ENCODE peak calls at places on chromosomes 13 and 19, in four cellular contexts. I is breast epithelium, P is endothelial cell of umbilical vein, F is sigmoid colon. A is an unnamed sample.

GRCh38 chr13:96940961-96941360 is 53.3 kb downstream of the OXGR1 start:
- DNase-seq in F (no peak), P (no peak), I (no peak), A (no peak)

GRCh38 chr19:36547001-36547732 is 19.1 kb upstream of the ZNF260 start:
- DNase-seq in I (no peak), P (peak), F (no peak), A (no peak)

GRCh38 chr19:16069813-16070365 is 6.4 kb upstream of the TPM4 start:
- DNase-seq in F (peak), P (no peak), I (no peak), A (peak)

GRCh38 chr19:58261968-58262921 is 16.5 kb upstream of the ZNF8 start:
- DNase-seq in P (no peak), F (no peak), I (no peak), A (no peak)

GRCh38 chr19:40519352-40520322 is 52.8 kb downstream of the SPTBN4 start:
- DNase-seq in I (no peak), F (no peak), P (no peak), A (no peak)

GRCh38 chr19:18021121-18021755 is 13.3 kb downstream of the ARRDC2 start:
- DNase-seq in P (peak), I (peak), F (peak), A (peak)

GRCh38 chr19:47389150-47389556 is 30.2 kb downstream of the MEIS3 start:
- DNase-seq in I (no peak), F (no peak), P (no peak), A (peak)

GRCh38 chr19:32397736-32398135 is 7.8 kb upstream of the DPY19L3 start:
- DNase-seq in I (no peak), F (no peak), P (no peak), A (no peak)

GRCh38 chr13:113863511-113864302 is at the start of gene GAS6:
- DNase-seq in F (no peak), I (peak), P (peak), A (no peak)

GRCh38 chr13:36432106-36432544 is at the start of gene CCNA1:
- DNase-seq in I (no peak), P (no peak), F (no peak), A (peak)

GRCh38 chr19:2308114-2308556 is at the start of gene LINGO3:
- DNase-seq in F (no peak), P (no peak), I (no peak), A (no peak)

GRCh38 chr13:109833071-109833470 is 46.7 kb upstream of the IRS2 start:
- DNase-seq in I (no peak), P (no peak), F (no peak), A (no peak)

GRCh38 chr19:45630463-45630862 is 8.7 kb downstream of the EML2 start:
- DNase-seq in F (no peak), I (no peak), P (peak), A (no peak)

GRCh38 chr13:50893211-50893852 is 16.3 kb upstream of the RNASEH2B start:
- DNase-seq in I (no peak), P (no peak), F (no peak), A (no peak)

GRCh38 chr13:41905600-41906254 is 55.2 kb downstream of the VWA8 start:
- DNase-seq in F (no peak), I (no peak), P (peak), A (no peak)

GRCh38 chr19:46847528-46847927 is 3.1 kb downstream of the AP2S1 start:
- DNase-seq in I (no peak), P (no peak), F (peak), A (peak)

GRCh38 chr19:2176336-2176994 is 12.7 kb downstream of the DOT1L start:
- DNase-seq in F (no peak), I (no peak), P (no peak), A (no peak)

GRCh38 chr13:36814465-36814864 is 4.6 kb upstream of the RFXAP start:
- DNase-seq in I (no peak), F (no peak), P (peak), A (no peak)

GRCh38 chr19:54218259-54218658 is 4.5 kb downstream of the LILRB3 start:
- DNase-seq in F (peak), P (no peak), I (no peak), A (no peak)

GRCh38 chr13:46143239-46143701 is 38.4 kb upstream of the CPB2 start:
- DNase-seq in P (no peak), I (no peak), F (no peak), A (no peak)
- TF ChIP-seq POLR2AphosphoS5 in P (no peak), I (no peak), F (no peak), A (no peak)

GRCh38 chr19:52637718-52638585 is at the start of gene ZNF83:
- DNase-seq in P (peak), F (peak), I (peak), A (peak)
- TF ChIP-seq POLR2A in P (peak), F (no peak), I (no peak), A (peak)

GRCh38 chr13:65971541-65971940 is 1258.6 kb downstream of the PCDH9 start:
- DNase-seq in F (no peak), I (no peak), P (no peak), A (no peak)

GRCh38 chr13:65964672-65965071 is 1265.5 kb downstream of the PCDH9 start:
- DNase-seq in I (no peak), P (peak), F (no peak), A (no peak)

GRCh38 chr13:65965496-65965895 is 1264.6 kb downstream of the PCDH9 start:
- DNase-seq in F (no peak), I (no peak), P (no peak), A (no peak)

GRCh38 chr13:65966991-65967451 is 1263.1 kb downstream of the PCDH9 start:
- DNase-seq in I (no peak), P (peak), F (no peak), A (no peak)
- TF ChIP-seq CTCF in I (no peak), P (peak), F (no peak), A (no peak)

DNA sequence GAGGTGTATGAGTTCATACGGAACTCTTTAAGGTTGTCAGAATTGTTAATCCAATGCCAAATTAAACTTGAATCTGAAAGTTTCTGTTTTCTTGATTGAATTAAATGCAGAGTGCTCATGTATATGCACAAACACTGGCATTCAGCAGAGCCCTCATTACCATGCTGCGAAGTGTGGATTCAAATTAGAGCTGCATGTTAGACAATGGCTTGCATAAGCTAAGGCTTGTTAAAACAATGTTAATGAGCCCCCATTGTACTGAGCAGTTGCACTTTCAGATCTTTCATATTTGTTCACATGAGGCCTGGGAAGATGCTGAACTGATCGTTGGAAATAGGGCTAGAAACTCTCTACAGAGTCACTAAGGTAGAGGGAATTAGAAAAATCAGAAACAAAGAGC is 670.2 kb upstream of the PCDH20 start:
- DNase-seq in F (no peak), P (no peak), I (no peak), A (no peak)
- TF ChIP-seq POLR2AphosphoS5 in F (no peak), P (no peak), I (no peak), A (no peak)

GRCh38 chr19:19447536-19448237 is 42.2 kb downstream of the GATAD2A start:
- DNase-seq in F (no peak), P (no peak), I (no peak), A (no peak)
- TF ChIP-seq POLR2A in F (no peak), P (no peak), I (no peak), A (no peak)

GRCh38 chr19:28416245-28416644 is 796.7 kb downstream of the UQCRFS1 start:
- DNase-seq in F (no peak), I (no peak), P (no peak), A (no peak)

GRCh38 chr19:28419312-28419711 is 793.6 kb downstream of the UQCRFS1 start:
- DNase-seq in I (no peak), P (no peak), F (no peak), A (no peak)

GRCh38 chr19:28409859-28410258 is 803.1 kb downstream of the UQCRFS1 start:
- DNase-seq in P (no peak), F (no peak), I (no peak), A (no peak)

GRCh38 chr19:28414748-28415147 is 798.2 kb downstream of the UQCRFS1 start:
- DNase-seq in I (no peak), F (no peak), P (no peak), A (no peak)
- TF ChIP-seq CTCF in I (no peak), F (no peak), P (no peak), A (no peak)

A was measured in spleen.